ENCODE peak calls at places on chromosomes 1 and 21, in ten cellular contexts. N is AG04450, U is psoas muscle, E is ascending aorta, F is AG10803, S is IMR-90, V is heart left ventricle, D is breast epithelium, B is ovary, W is astrocyte of the spinal cord. X is an unnamed sample.

GRCh38 chr1:41730806-41731205 is 187.9 kb downstream of the HIVEP3 start:
- DNase-seq in V (no peak), U (no peak), E (no peak), S (no peak), B (no peak), D (no peak), W (no peak), F (no peak), N (no peak), X (no peak)

GRCh38 chr1:201461783-201462441 is 7.1 kb downstream of the PHLDA3 start:
- DNase-seq in B (peak), V (peak), F (peak), S (peak), E (peak), U (peak), N (peak), W (peak), D (peak), X (peak)

GRCh38 chr1:91790296-91790851 is 95.6 kb downstream of the TGFBR3 start:
- DNase-seq in N (no peak), F (no peak), D (no peak), U (no peak), B (no peak), E (no peak), W (no peak), V (no peak), S (peak), X (no peak)

GRCh38 chr1:33298623-33299277 is 22.1 kb downstream of the A3GALT2 start:
- DNase-seq in S (peak), F (peak), N (no peak), D (peak), U (peak), B (peak), W (peak), V (peak), E (no peak), X (no peak)

GRCh38 chr1:247293047-247293446 is 37.2 kb downstream of the VN1R5 start:
- DNase-seq in S (peak), E (no peak), D (no peak), B (no peak), F (peak), N (peak), U (no peak), W (peak), V (no peak), X (peak)

GRCh38 chr1:96979287-96979686 is 257.7 kb downstream of the PTBP2 start:
- DNase-seq in U (no peak), W (peak), N (no peak), F (peak), E (no peak), B (no peak), D (no peak), V (no peak), S (peak), X (no peak)

GRCh38 chr21:35226302-35226701 is 177.2 kb upstream of the RUNX1 start:
- DNase-seq in B (no peak), F (peak), V (no peak), S (peak), N (no peak), D (peak), W (peak), E (no peak), U (peak), X (no peak)

GRCh38 chr21:32184059-32184458 is 94.8 kb downstream of the MIS18A start:
- DNase-seq in D (no peak), B (no peak), V (no peak), F (no peak), S (no peak), N (no peak), E (no peak), U (no peak), W (no peak), X (no peak)

GRCh38 chr21:38759286-38759872 is 46.4 kb upstream of the ETS2 start:
- DNase-seq in V (no peak), E (no peak), N (no peak), W (no peak), S (no peak), B (no peak), D (no peak), F (no peak), U (no peak), X (no peak)

GRCh38 chr21:41366522-41367151 is 4.8 kb downstream of the MX2 start:
- DNase-seq in B (no peak), S (peak), F (peak), U (peak), D (peak), V (peak), W (peak), N (peak), E (no peak), X (peak)

GRCh38 chr1:100774370-100774769 is 54.8 kb downstream of the VCAM1 start:
- DNase-seq in V (no peak), S (no peak), B (no peak), E (no peak), N (no peak), D (no peak), W (no peak), U (no peak), F (no peak), X (no peak)

GRCh38 chr1:199096601-199097000 is 457.8 kb downstream of the PTPRC start:
- DNase-seq in D (no peak), F (no peak), N (no peak), B (no peak), U (no peak), S (no peak), V (no peak), E (no peak), W (no peak), X (no peak)

GRCh38 chr21:40902299-40902698 is 55.3 kb upstream of the DSCAM start:
- DNase-seq in N (no peak), U (no peak), B (no peak), F (no peak), S (no peak), W (no peak), D (no peak), E (no peak), V (peak), X (no peak)

GRCh38 chr1:31736675-31737074 is 27.5 kb downstream of the ADGRB2 start:
- DNase-seq in U (peak), N (no peak), S (no peak), E (no peak), V (no peak), W (no peak), B (no peak), D (no peak), F (no peak), X (no peak)

GRCh38 chr1:223706077-223706988 is 6.0 kb upstream of the CAPN2 start:
- DNase-seq in D (no peak), E (no peak), V (no peak), W (peak), U (no peak), B (no peak), N (peak), S (peak), F (peak), X (peak)

GRCh38 chr1:160827418-160827817 is 31.4 kb downstream of the LY9 start:
- DNase-seq in B (no peak), N (no peak), D (no peak), V (no peak), U (no peak), S (no peak), W (no peak), E (no peak), F (peak), X (no peak)

DNA sequence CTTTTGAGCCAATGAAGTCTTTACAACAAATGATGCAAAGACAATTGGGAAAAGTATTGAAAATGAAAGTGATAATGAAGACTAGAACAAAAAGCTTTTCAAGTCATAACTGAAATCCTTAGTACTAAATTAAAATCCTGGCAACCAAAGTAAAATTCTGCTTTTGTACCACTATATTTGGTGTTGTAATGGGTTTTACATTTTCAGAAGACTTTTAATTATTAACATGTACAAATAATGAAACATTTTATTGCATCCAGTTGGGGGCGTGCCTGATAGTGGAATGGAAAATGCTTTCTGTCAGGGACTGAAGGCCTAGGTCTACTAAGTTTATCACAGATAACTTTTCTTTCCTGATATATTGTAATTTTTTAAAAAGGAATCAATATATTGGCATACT is 89.4 kb downstream of the SDCCAG8 start:
- DNase-seq in B (no peak), N (no peak), S (peak), D (no peak), F (peak), E (no peak), U (no peak), V (no peak), W (peak), X (no peak)
- TF ChIP-seq CTCF in B (no peak), N (no peak), S (peak), D (no peak), F (peak), E (no peak), U (no peak), V (no peak), W (no peak), X (no peak)

GRCh38 chr1:155253797-155254196 is 1.5 kb downstream of the ENTREP3 start:
- DNase-seq in S (peak), E (no peak), U (no peak), D (no peak), B (no peak), F (no peak), W (no peak), V (no peak), N (no peak), X (no peak)
- H3K4me3 ChIP-seq in S (peak), E (peak), U (peak), D (peak), B (no peak), F (peak), W (peak), V (no peak), N (peak), X (peak)

DNA sequence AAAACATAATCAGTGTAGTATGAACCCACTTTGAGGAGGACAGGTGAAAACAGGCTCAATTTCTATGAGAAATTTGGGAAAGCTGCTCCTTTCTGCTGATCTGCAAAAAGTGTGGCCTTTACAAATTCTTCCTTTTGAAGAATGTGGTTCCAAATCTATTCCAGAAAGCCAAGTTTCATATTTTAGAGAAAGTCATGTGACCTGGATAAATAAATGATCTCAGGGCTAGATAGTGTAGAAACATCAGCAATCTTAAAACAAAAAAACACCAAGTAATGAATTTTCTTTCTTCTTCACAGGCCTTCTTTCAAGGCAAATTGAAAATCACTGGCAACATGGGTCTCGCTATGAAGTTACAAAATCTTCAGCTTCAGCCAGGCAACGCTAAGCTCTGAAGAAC is 11.7 kb upstream of the PODN start:
- DNase-seq in U (no peak), B (no peak), S (no peak), N (no peak), F (no peak), E (no peak), D (no peak), W (no peak), V (no peak), X (no peak)
- TF ChIP-seq CTCF in U (no peak), B (no peak), S (no peak), N (no peak), F (no peak), E (no peak), D (no peak), W (no peak), V (no peak), X (no peak)

GRCh38 chr21:34075099-34075425 is 1.7 kb downstream of the MRPS6 start:
- DNase-seq in D (no peak), F (no peak), S (no peak), V (no peak), U (no peak), W (no peak), E (no peak), N (no peak), B (no peak), X (no peak)

GRCh38 chr21:34075760-34076159 is 2.4 kb downstream of the MRPS6 start:
- DNase-seq in S (no peak), U (no peak), D (no peak), E (no peak), W (no peak), B (no peak), N (no peak), V (no peak), F (no peak), X (no peak)

GRCh38 chr21:34078915-34079314 is 5.5 kb downstream of the MRPS6 start:
- DNase-seq in S (no peak), W (no peak), N (no peak), E (no peak), D (no peak), U (no peak), V (peak), B (no peak), F (no peak), X (no peak)

GRCh38 chr21:34077888-34078287 is 4.5 kb downstream of the MRPS6 start:
- DNase-seq in W (no peak), E (no peak), S (no peak), B (no peak), F (no peak), D (no peak), V (no peak), U (no peak), N (no peak), X (no peak)

GRCh38 chr21:34076835-34077234 is 3.5 kb downstream of the MRPS6 start:
- DNase-seq in S (no peak), W (no peak), U (no peak), B (no peak), F (no peak), V (no peak), N (no peak), D (no peak), E (no peak), X (no peak)
- H3K4me3 ChIP-seq in S (no peak), W (no peak), U (peak), B (no peak), F (no peak), V (no peak), N (no peak), D (no peak), E (no peak), X (no peak)

DNA sequence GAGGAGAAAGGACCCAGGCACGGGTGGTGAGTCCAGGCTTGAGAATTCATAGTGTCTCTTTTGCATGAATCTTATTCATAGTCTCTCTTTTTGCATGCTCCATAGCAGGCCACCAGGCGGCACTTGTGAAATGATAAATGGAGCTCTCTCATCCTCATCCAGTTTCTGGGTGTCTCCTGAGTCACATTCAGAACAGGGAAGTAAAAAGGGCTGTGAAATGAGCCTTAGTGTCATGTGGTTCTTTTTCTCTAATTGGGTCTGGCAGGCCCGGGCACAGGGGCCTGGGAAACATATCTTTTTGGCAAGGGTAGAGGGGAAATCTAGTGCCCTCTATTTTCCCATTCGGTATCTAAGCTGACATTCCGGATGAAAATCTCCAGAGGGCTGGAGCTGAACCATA is 19.1 kb upstream of the NCF2 start:
- DNase-seq in V (peak), W (peak), B (peak), S (peak), N (no peak), U (peak), D (no peak), F (peak), E (no peak), X (no peak)
- TF ChIP-seq CTCF in V (peak), W (peak), B (no peak), S (peak), N (peak), U (peak), D (peak), F (peak), E (peak), X (peak)

GRCh38 chr1:94961582-94961981 is 34.7 kb upstream of the CNN3 start:
- DNase-seq in B (no peak), V (no peak), U (no peak), S (no peak), E (no peak), D (no peak), W (no peak), F (no peak), N (no peak), X (no peak)

GRCh38 chr1:94966033-94966432 is 39.1 kb upstream of the CNN3 start:
- DNase-seq in U (no peak), E (no peak), D (no peak), V (no peak), B (no peak), S (no peak), W (no peak), N (no peak), F (no peak), X (no peak)

GRCh38 chr1:94963864-94964263 is 37.0 kb upstream of the CNN3 start:
- DNase-seq in E (no peak), D (no peak), N (no peak), F (no peak), B (no peak), U (no peak), V (no peak), S (no peak), W (no peak), X (no peak)

GRCh38 chr1:94962745-94963265 is 35.9 kb upstream of the CNN3 start:
- DNase-seq in B (peak), W (peak), S (peak), N (no peak), E (no peak), D (no peak), V (no peak), U (no peak), F (peak), X (no peak)

GRCh38 chr1:94961994-94962744 is 35.3 kb upstream of the CNN3 start:
- DNase-seq in V (no peak), D (no peak), E (no peak), S (no peak), W (no peak), N (no peak), F (no peak), U (no peak), B (no peak), X (no peak)
- H3K4me3 ChIP-seq in V (peak), D (peak), E (peak), S (peak), W (no peak), N (peak), F (peak), U (peak), B (peak), X (no peak)

DNA sequence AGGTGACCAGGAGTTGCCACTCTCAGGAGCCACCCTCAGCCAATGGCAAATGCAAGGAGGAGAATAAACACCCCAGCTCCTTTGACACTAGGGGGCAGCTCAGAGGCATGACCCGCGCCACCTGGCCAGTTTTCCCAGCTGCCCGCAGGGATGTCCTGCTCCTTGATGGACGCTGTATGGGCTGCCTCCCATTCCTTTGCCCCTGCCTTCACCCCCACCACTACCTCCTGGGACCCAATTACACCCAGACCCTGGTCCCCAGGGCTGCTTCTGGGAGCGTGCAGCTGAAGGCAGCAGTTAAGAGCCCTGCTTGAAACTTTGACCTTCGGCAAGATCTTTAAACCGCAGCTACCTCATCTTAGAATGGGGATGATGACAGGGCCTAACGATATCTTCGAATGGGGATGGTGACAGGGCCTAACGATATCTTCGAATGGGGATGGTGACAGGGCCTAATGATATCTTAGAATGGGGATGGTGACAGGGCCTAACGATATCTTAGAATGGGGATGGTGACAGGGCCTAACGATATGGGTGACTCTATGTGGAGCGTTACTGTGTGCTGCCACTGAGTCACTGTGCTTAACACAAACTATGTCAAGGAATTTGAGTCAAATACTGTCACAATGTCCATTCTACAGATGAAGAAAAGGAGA is 163.0 kb upstream of the KAZN start:
- DNase-seq in F (no peak), W (no peak), N (no peak), B (no peak), V (no peak), U (no peak), D (no peak), S (no peak), E (no peak), X (no peak)
- TF ChIP-seq CTCF in F (no peak), W (peak), N (no peak), B (no peak), V (no peak), U (no peak), D (no peak), S (no peak), E (no peak), X (no peak)

GRCh38 chr1:20884513-20884912 is 97.4 kb upstream of the HP1BP3 start:
- DNase-seq in B (no peak), S (no peak), F (no peak), W (no peak), U (no peak), D (no peak), E (no peak), N (no peak), V (no peak), X (no peak)

GRCh38 chr1:20885121-20885520 is 98.0 kb upstream of the HP1BP3 start:
- DNase-seq in W (peak), S (peak), U (no peak), V (no peak), D (no peak), N (no peak), B (no peak), E (no peak), F (no peak), X (no peak)

GRCh38 chr1:20887269-20887668 is 100.2 kb upstream of the HP1BP3 start:
- DNase-seq in W (no peak), V (no peak), U (no peak), E (no peak), S (no peak), N (no peak), B (no peak), D (no peak), F (no peak), X (no peak)

GRCh38 chr1:20882837-20883236 is 95.7 kb upstream of the HP1BP3 start:
- DNase-seq in U (no peak), D (no peak), F (no peak), N (no peak), W (no peak), E (no peak), S (no peak), B (no peak), V (no peak), X (no peak)

DNA sequence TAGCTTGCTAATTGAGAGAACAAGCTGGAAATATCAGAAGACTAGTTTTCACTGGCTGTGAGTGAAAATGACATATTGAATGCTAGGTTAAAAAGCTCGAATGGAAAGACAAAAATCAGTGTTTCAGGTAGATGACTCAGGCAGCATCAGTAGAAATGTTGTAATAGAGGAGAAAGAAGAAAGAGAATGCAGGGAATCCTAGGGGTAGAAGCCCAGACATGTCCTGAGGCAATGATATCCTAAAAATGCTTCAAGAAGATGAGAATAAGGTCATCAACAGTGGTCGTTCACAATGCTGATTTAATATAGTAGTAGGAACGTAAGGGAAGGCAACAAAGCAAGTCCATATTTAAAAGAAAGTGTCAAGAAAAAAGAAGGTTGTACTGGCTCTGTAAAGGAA is 96.7 kb upstream of the HP1BP3 start:
- DNase-seq in W (no peak), S (peak), V (no peak), D (no peak), N (no peak), F (peak), B (no peak), U (no peak), E (no peak), X (no peak)
- H3K4me3 ChIP-seq in W (no peak), S (no peak), V (no peak), D (no peak), N (no peak), F (no peak), B (no peak), U (no peak), E (no peak), X (no peak)